ENCODE peak calls at places on chromosomes 4 and X, in six cellular contexts. U, O, S, R, G and T are unnamed samples.

GRCh38 chr4:98094118-98094517 is 49.2 kb downstream of the STPG2 start:
- DNase-seq in U (no peak), O (no peak), S (no peak), R (no peak), G (peak; percentile 75), T (no peak)

GRCh38 chr4:20639346-20639745 is 60.9 kb upstream of the PACRGL start:
- DNase-seq in U (no peak), O (no peak), S (no peak), R (no peak), G (no peak), T (no peak)

GRCh38 chrX:151505796-151506195 is 57.7 kb upstream of the PASD1 start:
- DNase-seq in U (no peak), O (no peak), S (no peak), R (peak; percentile 44), G (peak; percentile 30), T (no peak)

GRCh38 chr4:153146031-153146430 is 58.2 kb upstream of the TRIM2 start:
- DNase-seq in U (no peak), O (no peak), S (no peak), R (no peak), G (peak; percentile 56), T (no peak)

GRCh38 chr4:17580969-17581368 is 4.0 kb downstream of the LAP3 start:
- DNase-seq in U (no peak), O (no peak), S (no peak), R (no peak), G (no peak), T (peak; percentile 76)

GRCh38 chr4:98519268-98519993 is 139.0 kb downstream of the TSPAN5 start:
- DNase-seq in U (no peak), O (no peak), S (peak; percentile 33), R (no peak), G (no peak), T (peak; percentile 76)

GRCh38 chr4:88030565-88031310 is 23.3 kb downstream of the PKD2 start:
- DNase-seq in U (no peak), O (no peak), S (no peak), R (no peak), G (no peak), T (no peak)

GRCh38 chr4:153014460-153014859 is 78.3 kb downstream of the FHDC1 start:
- DNase-seq in U (no peak), O (no peak), S (no peak), R (no peak), G (peak; percentile 78), T (peak; percentile 8)

GRCh38 chrX:43595931-43596330 is 60.2 kb upstream of the MAOA start:
- DNase-seq in U (no peak), O (no peak), S (no peak), R (no peak), G (no peak), T (no peak)

GRCh38 chrX:31546130-31546529 is 474.3 kb upstream of the FTHL17 start:
- DNase-seq in U (no peak), O (no peak), S (peak; percentile 72), R (no peak), G (no peak), T (peak; percentile 76)

GRCh38 chrX:10892605-10893225 is 218.4 kb upstream of the HCCS start:
- DNase-seq in U (no peak), O (no peak), S (no peak), R (no peak), G (no peak), T (peak; percentile 35)

GRCh38 chrX:16544969-16545368 is 105.0 kb upstream of the S100G start:
- DNase-seq in U (no peak), O (no peak), S (no peak), R (no peak), G (peak; percentile 4), T (no peak)

GRCh38 chr4:165331316-165331715 is 3.8 kb downstream of the MSMO1 start:
- DNase-seq in U (no peak), O (no peak), S (peak; percentile 19), R (no peak), G (no peak), T (no peak)

GRCh38 chr4:153789741-153790651 is 1.1 kb upstream of the SFRP2 start:
- DNase-seq in U (peak; percentile 75), O (peak; percentile 97), S (peak; percentile 63), R (peak; percentile 85), G (no peak), T (no peak)

GRCh38 chrX:134933248-134933647 is 57.5 kb upstream of the SMIM10 start:
- DNase-seq in U (no peak), O (no peak), S (no peak), R (no peak), G (no peak), T (no peak)

GRCh38 chr4:54543088-54543795 is 114.5 kb upstream of the KIT start:
- DNase-seq in U (no peak), O (no peak), S (peak; percentile 87), R (no peak), G (peak; percentile 40), T (peak; percentile 94)

GRCh38 chrX:13087322-13088154 is 43.1 kb upstream of the FAM9C start:
- DNase-seq in U (no peak), O (no peak), S (peak; percentile 72), R (no peak), G (peak; percentile 17), T (peak; percentile 70)

GRCh38 chrX:39318497-39319343 is 517.5 kb downstream of the MID1IP1 start:
- DNase-seq in U (no peak), O (no peak), S (no peak), R (no peak), G (no peak), T (no peak)

GRCh38 chr4:52657317-52657629 is 1.8 kb downstream of the USP46 start:
- DNase-seq in U (no peak), O (no peak), S (no peak), R (peak; percentile 52), G (no peak), T (no peak)

GRCh38 chr4:52657630-52658501 is 1.2 kb downstream of the USP46 start:
- DNase-seq in U (peak; percentile 30), O (peak; percentile 66), S (peak; percentile 65), R (peak; percentile 74), G (peak; percentile 13), T (peak; percentile 69)

GRCh38 chr4:52659722-52660261 is 691 bp upstream of the USP46 start:
- DNase-seq in U (peak; percentile 14), O (no peak), S (peak; percentile 60), R (peak; percentile 57), G (peak; percentile 53), T (no peak)

GRCh38 chr4:52659016-52659721 is at the start of gene USP46:
- DNase-seq in U (peak; percentile 66), O (peak; percentile 64), S (peak; percentile 80), R (peak; percentile 74), G (peak; percentile 79), T (peak; percentile 69)

DNA sequence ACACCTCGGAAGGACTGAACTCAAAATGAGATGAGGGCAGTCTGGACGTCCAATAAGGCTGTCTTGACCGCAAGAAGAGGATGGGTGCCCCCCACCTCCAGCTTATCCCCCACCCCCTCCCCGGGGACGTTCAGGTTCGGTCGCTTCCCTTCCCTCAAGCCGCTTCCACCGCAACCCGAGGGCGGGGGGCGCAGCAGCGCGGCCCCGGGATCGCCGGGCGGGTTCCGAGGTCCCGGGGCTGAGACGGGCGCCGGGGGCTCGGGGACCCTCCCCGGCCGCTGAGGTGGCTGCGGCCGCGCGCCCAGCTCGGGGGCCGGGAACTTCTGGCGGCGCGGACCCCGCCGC is 458 bp downstream of the USP46 start:
- DNase-seq in U (peak; percentile 5), O (no peak), S (no peak), R (no peak), G (no peak), T (no peak)
- H3K23ac ChIP-seq in U (peak overlapping the region; percentile 87), O (no peak overlapping the region), S (no peak overlapping the region), R (no peak overlapping the region), G (no peak overlapping the region), T (peak overlapping the region; percentile 70)

GRCh38 chr4:112102875-112103370 is 42.3 kb upstream of the FAM241A start:
- DNase-seq in U (no peak), O (no peak), S (no peak), R (no peak), G (no peak), T (no peak)

GRCh38 chr4:112094330-112094729 is 50.9 kb upstream of the FAM241A start:
- DNase-seq in U (no peak), O (no peak), S (no peak), R (no peak), G (no peak), T (no peak)

GRCh38 chr4:112098841-112099240 is 46.4 kb upstream of the FAM241A start:
- DNase-seq in U (no peak), O (no peak), S (no peak), R (no peak), G (peak; percentile 5), T (no peak)

GRCh38 chr4:112099701-112100289 is 45.5 kb upstream of the FAM241A start:
- DNase-seq in U (peak; percentile 31), O (no peak), S (peak; percentile 71), R (no peak), G (peak; percentile 69), T (peak; percentile 73)
- H2AFZ ChIP-seq in U (peak overlapping the region; percentile 1), O (no peak overlapping the region), S (no peak overlapping the region), R (no peak overlapping the region), G (no peak overlapping the region), T (no peak overlapping the region)

DNA sequence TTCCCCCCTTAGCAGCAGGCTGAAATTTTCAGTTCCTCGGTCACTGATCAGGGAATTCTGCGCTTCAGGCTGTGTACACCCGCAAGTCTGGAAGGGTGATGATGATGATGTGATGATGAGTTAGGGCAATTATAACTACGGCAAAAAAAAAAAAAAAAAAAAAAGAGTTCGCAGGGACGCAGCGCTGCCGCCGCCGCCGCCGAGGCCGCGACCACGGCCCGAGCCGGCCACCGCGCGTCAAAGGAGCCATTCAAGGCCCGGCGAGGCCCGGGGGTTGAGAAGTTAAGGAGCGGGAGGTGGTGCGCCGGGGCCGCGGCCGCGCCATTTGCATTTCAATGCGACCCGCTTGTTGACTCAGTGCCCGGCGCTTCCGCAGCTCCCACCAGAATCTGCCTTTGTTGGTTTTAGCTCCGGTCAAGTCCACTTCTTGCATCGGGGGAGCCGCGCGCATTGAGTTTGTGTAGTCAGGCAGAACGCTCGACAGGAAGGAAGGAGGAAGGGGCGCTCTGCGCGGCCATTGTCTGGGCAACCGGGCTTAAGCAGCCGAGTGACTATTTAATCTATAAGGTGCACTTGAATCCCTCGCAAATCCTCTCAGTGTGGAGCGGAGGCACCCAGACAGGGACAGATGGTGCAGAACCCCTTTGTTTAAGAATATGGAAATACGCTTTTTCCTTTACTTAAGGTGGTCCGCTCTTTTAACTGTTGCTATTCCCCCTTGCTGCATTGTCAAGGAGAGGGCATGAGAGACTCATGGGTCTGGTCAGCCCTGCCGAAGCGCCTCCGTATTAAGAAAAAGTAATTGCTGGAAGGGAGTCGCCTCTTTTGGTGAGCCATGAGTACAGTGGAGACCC is 109.1 kb downstream of the SPRY1 start:
- DNase-seq in U (peak; percentile 82), O (peak; percentile 98), S (peak; percentile 62), R (peak; percentile 88), G (peak; percentile 53), T (peak; percentile 61)
- H2BK5ac ChIP-seq in U (no peak overlapping the region), O (peak overlapping the region; percentile 78), S (peak overlapping the region; percentile 85), R (peak overlapping the region; percentile 96), G (peak overlapping the region; percentile 39), T (no peak overlapping the region)

DNA sequence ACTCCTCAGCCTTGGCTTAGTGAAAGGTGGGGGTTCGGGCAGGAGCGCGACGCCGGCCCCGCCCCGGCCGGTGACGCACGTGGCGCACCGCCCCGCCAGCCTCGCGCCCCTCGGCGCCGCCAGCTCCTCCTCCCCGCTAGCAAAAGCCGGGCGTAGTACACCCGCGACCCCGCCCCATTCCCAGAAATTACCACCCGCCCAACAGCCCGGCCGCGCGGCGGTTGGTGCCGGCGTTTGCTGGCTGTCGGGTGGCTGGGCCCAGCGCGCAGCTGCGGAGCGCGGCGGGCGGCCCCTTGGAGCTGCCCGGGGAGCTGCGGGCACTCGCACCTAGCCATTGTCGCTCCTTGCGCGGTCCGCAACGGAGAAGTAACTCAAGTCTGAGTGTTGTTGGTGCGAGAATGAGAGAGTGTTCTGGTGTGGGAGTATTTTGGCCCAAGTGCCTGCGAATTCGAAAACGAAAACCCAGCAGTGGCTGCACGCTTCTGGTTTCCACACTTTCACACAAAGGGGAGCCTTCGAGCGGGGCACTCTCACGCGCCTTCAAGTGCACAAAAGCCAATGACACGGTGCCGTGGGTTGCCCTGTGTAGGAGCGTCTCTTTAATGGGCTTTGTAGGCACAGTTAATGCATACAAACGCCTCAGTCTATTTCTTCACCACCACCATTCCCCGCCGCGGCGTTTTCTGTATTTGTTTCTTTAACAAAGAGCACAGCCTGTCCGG is 1.0 kb upstream of the ELF2 start:
- DNase-seq in U (peak; percentile 93), O (peak; percentile 96), S (peak; percentile 96), R (peak; percentile 96), G (peak; percentile 98), T (peak; percentile 91)
- H3K23ac ChIP-seq in U (peak overlapping the region; percentile 94), O (no peak overlapping the region), S (no peak overlapping the region), R (no peak overlapping the region), G (no peak overlapping the region), T (peak overlapping the region; percentile 77)